ENCODE peak calls at places on chromosomes 1 and 21, in six cellular contexts. W is SHP77 treated with DMSO at 0.1 percent for 48 hours, E is body of pancreas, I is HCT116, K is GM13977, P is brain microvascular endothelial cell. A is an unnamed sample.

GRCh38 chr1:41370756-41371420 is 9.7 kb downstream of the FOXO6 start:
- DNase-seq in E (no peak), W (no peak), I (no peak), K (no peak), P (no peak), A (no peak)

GRCh38 chr1:184056921-184057496 is 5.5 kb downstream of the TSEN15 start:
- DNase-seq in E (no peak), W (no peak), K (no peak), I (no peak), P (peak; percentile 57), A (no peak)

GRCh38 chr1:206145771-206146290 is 28.6 kb upstream of the AVPR1B start:
- DNase-seq in P (no peak), E (no peak), I (no peak), K (no peak), W (no peak), A (no peak)

GRCh38 chr1:54367613-54368012 is 38.6 kb downstream of the SSBP3 start:
- DNase-seq in K (no peak), W (no peak), P (no peak), I (no peak), E (no peak), A (no peak)

GRCh38 chr21:24994717-24995116 is 612.6 kb downstream of the MRPL39 start:
- DNase-seq in P (no peak), E (no peak), W (no peak), K (no peak), I (no peak), A (no peak)

GRCh38 chr1:67937651-67938050 is 104.4 kb upstream of the GNG12 start:
- DNase-seq in E (no peak), I (no peak), K (no peak), W (no peak), P (peak; percentile 32), A (no peak)

GRCh38 chr1:241968618-241969017 is 11.1 kb downstream of the BECN2 start:
- DNase-seq in W (no peak), E (no peak), K (no peak), P (no peak), I (no peak), A (no peak)

GRCh38 chr1:16063921-16064320 is 9.5 kb downstream of the FAM131C start:
- DNase-seq in W (no peak), P (no peak), I (no peak), K (no peak), E (no peak), A (no peak)

GRCh38 chr21:42392731-42393442 is 3.0 kb downstream of the TMPRSS3 start:
- DNase-seq in I (no peak), K (peak; percentile 74), P (peak; percentile 46), W (no peak), E (no peak), A (peak; percentile 51)

GRCh38 chr21:36966846-36967657 is 583 bp upstream of the HLCS start:
- DNase-seq in I (no peak), W (no peak), E (peak; percentile 32), K (no peak), P (peak; percentile 23), A (no peak)

GRCh38 chr1:6179564-6180175 is 451 bp downstream of the CHD5 start:
- DNase-seq in W (no peak), E (no peak), K (no peak), P (no peak), I (no peak), A (no peak)

GRCh38 chr1:231534703-231535159 is 6.3 kb downstream of the TSNAX start:
- DNase-seq in K (no peak), P (no peak), E (no peak), W (no peak), I (no peak), A (no peak)

GRCh38 chr1:18631496-18632217 is 1.0 kb downstream of the PAX7 start:
- DNase-seq in W (no peak), E (no peak), I (no peak), K (peak; percentile 34), P (no peak), A (no peak)

GRCh38 chr1:47688631-47689296 is 250.9 kb downstream of the FOXD2 start:
- DNase-seq in W (no peak), K (no peak), E (no peak), I (no peak), P (no peak), A (no peak)

GRCh38 chr1:186812560-186812959 is 16.2 kb upstream of the PLA2G4A start:
- DNase-seq in P (peak; percentile 90), K (no peak), E (no peak), W (no peak), I (no peak), A (no peak)

GRCh38 chr1:152035406-152036315 is 1.1 kb downstream of the S100A11 start:
- DNase-seq in E (peak; percentile 24), P (no peak), W (peak; percentile 26), K (no peak), I (no peak), A (no peak)

GRCh38 chr1:234315091-234315541 is 58.1 kb upstream of the COA6 start:
- DNase-seq in P (no peak), I (no peak), E (no peak), W (no peak), K (no peak), A (no peak)

GRCh38 chr1:92259350-92259749 is 39.4 kb downstream of the GLMN start:
- DNase-seq in W (no peak), I (no peak), E (no peak), K (no peak), P (no peak), A (no peak)

GRCh38 chr1:64426691-64427090 is 43.2 kb upstream of the CACHD1 start:
- DNase-seq in E (no peak), W (no peak), I (no peak), P (no peak), K (no peak), A (no peak)

GRCh38 chr1:205709059-205709398 is 28.7 kb upstream of the SLC45A3 start:
- DNase-seq in E (no peak), K (no peak), W (no peak), P (peak; percentile 72), I (no peak), A (no peak)

GRCh38 chr1:188857526-188858087 is 1620.1 kb downstream of the BRINP3 start:
- DNase-seq in E (no peak), W (no peak), P (no peak), I (no peak), K (no peak), A (no peak)

GRCh38 chr1:38138498-38139233 is 92.1 kb upstream of the POU3F1 start:
- DNase-seq in P (peak; percentile 88), I (peak; percentile 43), K (peak; percentile 15), E (peak; percentile 89), W (no peak), A (no peak)

GRCh38 chr21:44949161-44950015 is 9.6 kb downstream of the SLX9 start:
- DNase-seq in W (no peak), K (peak; percentile 91), I (peak; percentile 42), P (peak; percentile 60), E (peak; percentile 86), A (no peak)

GRCh38 chr1:22708777-22709176 is 1.9 kb upstream of the EPHB2 start:
- DNase-seq in E (no peak), I (no peak), K (no peak), W (no peak), P (no peak), A (no peak)

GRCh38 chr1:71049951-71050598 is 2.5 kb upstream of the PTGER3 start:
- DNase-seq in I (peak; percentile 61), K (peak; percentile 81), P (peak; percentile 60), W (peak; percentile 53), E (peak; percentile 49), A (peak; percentile 61)

GRCh38 chr1:186113454-186113853 is 261.6 kb downstream of the TPR start:
- DNase-seq in I (no peak), K (no peak), E (no peak), P (no peak), W (no peak), A (no peak)

GRCh38 chr1:918353-918752 is 5.4 kb upstream of the SAMD11 start:
- DNase-seq in W (no peak), K (no peak), E (no peak), P (no peak), I (no peak), A (no peak)

GRCh38 chr1:25780318-25781129 is 19.5 kb upstream of the SELENON start:
- DNase-seq in W (no peak), E (no peak), P (no peak), K (no peak), I (no peak), A (no peak)

A was measured in glomerular endothelial cell.